ENCODE peak calls at places on chromosome 11, in six cellular contexts. X, S, I, F, L and M are unnamed samples. For H3K9me3, the result is how much of the 10 kb centered on the place peaks cover.

GRCh38 chr11:94128171-94128745 is 383 bp upstream of the PANX1 start:
- DNase-seq in X (no peak), S (peak), I (peak), F (no peak), L (no peak), M (no peak)

GRCh38 chr11:1197431-1197885 is 25.4 kb upstream of the MUC5B start:
- DNase-seq in X (peak), S (peak), I (no peak), F (no peak), L (no peak), M (no peak)

GRCh38 chr11:35121326-35121865 is 17.6 kb upstream of the CD44 start:
- DNase-seq in X (no peak), S (no peak), I (no peak), F (no peak), L (peak), M (no peak)

GRCh38 chr11:69312418-69313399 is 18.8 kb downstream of the MYEOV start:
- DNase-seq in X (no peak), S (no peak), I (no peak), F (no peak), L (peak), M (no peak)

GRCh38 chr11:22920939-22921565 is 60.8 kb upstream of the CCDC179 start:
- DNase-seq in X (no peak), S (peak), I (peak), F (peak), L (peak), M (no peak)

GRCh38 chr11:73361953-73362776 is 14.0 kb upstream of the RELT start:
- DNase-seq in X (no peak), S (no peak), I (no peak), F (peak), L (no peak), M (no peak)

GRCh38 chr11:108498816-108499408 is 728 bp upstream of the POGLUT3 start:
- DNase-seq in X (peak), S (peak), I (no peak), F (no peak), L (no peak), M (no peak)

GRCh38 chr11:113059548-113059947 is 98.3 kb downstream of the NCAM1 start:
- DNase-seq in X (no peak), S (no peak), I (no peak), F (no peak), L (no peak), M (no peak)

GRCh38 chr11:55726715-55727324 is 46.4 kb upstream of the OR5D13 start:
- DNase-seq in X (no peak), S (no peak), I (no peak), F (no peak), L (no peak), M (no peak)

GRCh38 chr11:3368199-3368598 is 10.7 kb downstream of the ZNF195 start:
- DNase-seq in X (no peak), S (no peak), I (no peak), F (no peak), L (no peak), M (no peak)

GRCh38 chr11:117960406-117960805 is 25.8 kb upstream of the IL10RA start:
- DNase-seq in X (no peak), S (no peak), I (no peak), F (no peak), L (no peak), M (no peak)

GRCh38 chr11:72226701-72227100 is 2.1 kb downstream of the INPPL1 start:
- DNase-seq in X (no peak), S (no peak), I (no peak), F (no peak), L (no peak), M (no peak)

GRCh38 chr11:94815705-94816344 is 47.7 kb downstream of the AMOTL1 start:
- DNase-seq in X (no peak), S (no peak), I (no peak), F (peak), L (no peak), M (no peak)

GRCh38 chr11:86068138-86068861 is 584 bp downstream of the PICALM start:
- DNase-seq in X (peak), S (peak), I (peak), F (peak), L (peak), M (peak)

GRCh38 chr11:34619062-34619516 is 1.8 kb upstream of the EHF start:
- DNase-seq in X (peak), S (no peak), I (no peak), F (no peak), L (no peak), M (no peak)

GRCh38 chr11:124085583-124085982 is 29.7 kb upstream of the VWA5A start:
- DNase-seq in X (no peak), S (no peak), I (no peak), F (no peak), L (no peak), M (no peak)

GRCh38 chr11:130772266-130773227 is 143.7 kb downstream of the SNX19 start:
- DNase-seq in X (no peak), S (peak), I (no peak), F (no peak), L (peak), M (no peak)

GRCh38 chr11:44637477-44637876 is 72.0 kb downstream of the CD82 start:
- DNase-seq in X (no peak), S (no peak), I (no peak), F (no peak), L (peak), M (no peak)

GRCh38 chr11:94750319-94751215 is 17.6 kb upstream of the AMOTL1 start:
- DNase-seq in X (no peak), S (no peak), I (no peak), F (no peak), L (no peak), M (no peak)

GRCh38 chr11:10303558-10304363 is 1.1 kb upstream of the ADM start:
- DNase-seq in X (no peak), S (peak), I (peak), F (peak), L (peak), M (no peak)

GRCh38 chr11:35617687-35618496 is at the start of gene FJX1:
- DNase-seq in X (no peak), S (peak), I (peak), F (peak), L (peak), M (no peak)

GRCh38 chr11:10725114-10725906 is 25.7 kb upstream of the CTR9 start:
- DNase-seq in X (no peak), S (no peak), I (no peak), F (no peak), L (peak), M (no peak)

GRCh38 chr11:45847908-45848316 is 637 bp downstream of the CRY2 start:
- DNase-seq in X (peak), S (peak), I (peak), F (peak), L (peak), M (peak)

GRCh38 chr11:34223021-34223813 is 117.8 kb downstream of the NAT10 start:
- DNase-seq in X (no peak), S (peak), I (peak), F (peak), L (peak), M (no peak)

GRCh38 chr11:68843052-68843561 is 1.4 kb upstream of the CPT1A start:
- DNase-seq in X (no peak), S (peak), I (no peak), F (peak), L (peak), M (peak)

GRCh38 chr11:112785717-112786116 is 175.5 kb upstream of the NCAM1 start:
- DNase-seq in X (no peak), S (no peak), I (no peak), F (no peak), L (peak), M (no peak)

GRCh38 chr11:12735262-12735661 is 61.0 kb downstream of the TEAD1 start:
- DNase-seq in X (no peak), S (no peak), I (no peak), F (no peak), L (no peak), M (no peak)

GRCh38 chr11:46604796-46605195 is 11.0 kb upstream of the AMBRA1 start:
- DNase-seq in X (no peak), S (no peak), I (no peak), F (no peak), L (no peak), M (no peak)

GRCh38 chr11:75635009-75635909 is 33.6 kb downstream of the MAP6 start:
- DNase-seq in X (no peak), S (no peak), I (no peak), F (peak), L (peak), M (no peak)

GRCh38 chr11:110131386-110132123 is 38.4 kb downstream of the ZC3H12C start:
- DNase-seq in X (no peak), S (no peak), I (no peak), F (peak), L (no peak), M (no peak)

GRCh38 chr11:66545701-66546367 is at the start of gene ZDHHC24:
- DNase-seq in X (peak), S (peak), I (peak), F (peak), L (peak), M (peak)

GRCh38 chr11:91979775-91980174 is 244.8 kb upstream of the FAT3 start:
- DNase-seq in X (no peak), S (no peak), I (no peak), F (no peak), L (no peak), M (no peak)
- H3K9me3 ChIP-seq in X (under half), S (under half), I (under half), F (under half), L (under half), M (under half)

GRCh38 chr11:133619973-133620372 is 87.7 kb upstream of the OPCML start:
- DNase-seq in X (no peak), S (no peak), I (no peak), F (peak), L (no peak), M (no peak)
- TF ChIP-seq CTCF in X (no peak), S (no peak), I (peak), F (peak), L (no peak), M (no peak)

DNA sequence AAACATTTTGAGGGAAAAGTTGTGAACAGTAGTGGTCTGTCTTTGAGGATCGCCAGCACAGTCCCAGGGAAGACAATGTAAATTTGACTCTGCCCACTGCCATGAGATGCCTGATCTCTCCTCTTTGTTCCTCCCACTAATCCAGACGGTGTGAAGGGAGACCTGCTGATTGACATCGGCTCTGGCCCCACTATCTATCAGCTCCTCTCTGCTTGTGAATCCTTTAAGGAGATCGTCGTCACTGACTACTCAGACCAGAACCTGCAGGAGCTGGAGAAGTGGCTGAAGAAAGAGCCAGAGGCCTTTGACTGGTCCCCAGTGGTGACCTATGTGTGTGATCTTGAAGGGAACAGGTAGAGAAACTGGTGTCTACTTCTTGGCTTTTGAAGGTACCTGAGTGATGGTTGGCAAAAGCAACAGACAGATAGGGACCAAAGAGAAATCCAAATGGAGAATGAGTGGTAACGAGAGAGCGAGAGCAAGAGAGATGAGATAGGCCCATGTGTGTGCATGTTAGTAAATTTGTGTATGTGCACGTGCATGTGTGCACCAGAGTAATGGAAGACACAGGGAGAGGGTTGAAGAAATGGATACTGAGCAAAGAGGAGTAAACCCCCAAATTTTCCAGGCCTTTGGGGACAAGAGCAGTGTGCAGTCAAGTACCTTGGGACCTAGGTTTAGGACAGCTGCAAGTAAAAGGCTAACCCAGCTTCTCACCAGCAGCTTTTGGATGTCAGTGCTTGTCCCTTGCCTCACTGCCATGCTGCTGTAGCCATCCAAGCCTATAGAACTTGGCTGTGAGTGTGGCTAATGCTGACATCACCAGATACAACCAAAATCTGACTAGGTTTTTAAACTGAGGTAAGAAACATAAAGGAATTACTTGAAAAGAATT is 1.9 kb downstream of the NNMT start:
- DNase-seq in X (no peak), S (no peak), I (no peak), F (no peak), L (peak), M (no peak)
- H3K27ac ChIP-seq in X (peak), S (peak), I (no peak), F (no peak), L (no peak), M (no peak)

GRCh38 chr11:83060965-83061364 is 10.7 kb downstream of the RAB30 start:
- DNase-seq in X (no peak), S (no peak), I (no peak), F (no peak), L (no peak), M (no peak)
- H3K9me3 ChIP-seq in X (under half), S (under half), I (under half), F (under half), L (under half), M (under half)

DNA sequence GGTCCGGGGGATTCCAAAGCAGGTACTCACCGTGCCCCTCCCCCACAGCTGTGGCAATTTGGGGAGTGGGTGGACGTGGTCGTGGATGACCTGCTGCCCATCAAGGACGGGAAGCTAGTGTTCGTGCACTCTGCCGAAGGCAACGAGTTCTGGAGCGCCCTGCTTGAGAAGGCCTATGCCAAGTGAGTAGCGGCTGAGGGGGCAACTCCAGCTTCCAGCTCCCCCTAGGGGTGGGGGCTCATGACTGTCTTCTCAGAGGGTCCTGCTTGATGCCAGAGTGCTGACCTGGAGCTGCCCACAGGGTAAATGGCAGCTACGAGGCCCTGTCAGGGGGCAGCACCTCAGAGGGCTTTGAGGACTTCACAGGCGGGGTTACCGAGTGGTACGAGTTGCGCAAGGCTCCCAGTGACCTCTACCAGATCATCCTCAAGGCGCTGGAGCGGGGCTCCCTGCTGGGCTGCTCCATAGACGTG is 4.2 kb downstream of the CAPN1 start:
- DNase-seq in X (peak), S (no peak), I (no peak), F (no peak), L (no peak), M (no peak)
- TF ChIP-seq CTCF in X (no peak), S (no peak), I (no peak), F (no peak), L (no peak), M (no peak)

DNA sequence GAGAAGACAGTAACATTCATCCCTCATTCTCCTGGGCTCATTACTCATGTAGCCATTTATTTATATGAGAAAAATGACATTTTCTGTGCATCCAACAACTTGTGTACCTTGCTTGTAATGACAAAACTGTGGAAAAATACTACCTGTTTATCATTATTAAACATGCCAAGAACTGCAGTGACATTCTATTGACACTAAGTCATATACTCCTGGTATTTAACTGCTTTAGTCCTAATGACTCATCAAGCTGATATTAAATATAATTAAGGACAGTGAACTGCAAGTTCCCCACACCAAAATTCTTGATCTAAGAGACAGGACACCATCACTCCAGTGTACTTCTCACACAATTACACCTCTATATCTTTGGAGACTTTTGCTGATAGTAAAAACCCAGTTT is 1328.7 kb upstream of the RAG2 start:
- DNase-seq in X (no peak), S (no peak), I (no peak), F (no peak), L (no peak), M (no peak)
- H3K27ac ChIP-seq in X (no peak), S (no peak), I (no peak), F (no peak), L (no peak), M (no peak)

GRCh38 chr11:71064183-71064582 is 188.2 kb downstream of the SHANK2 start:
- DNase-seq in X (no peak), S (no peak), I (no peak), F (no peak), L (no peak), M (no peak)

GRCh38 chr11:71065794-71066193 is 186.6 kb downstream of the SHANK2 start:
- DNase-seq in X (no peak), S (no peak), I (no peak), F (no peak), L (no peak), M (no peak)

GRCh38 chr11:71062199-71062598 is 190.2 kb downstream of the SHANK2 start:
- DNase-seq in X (no peak), S (no peak), I (no peak), F (no peak), L (no peak), M (no peak)

GRCh38 chr11:71064702-71065515 is 187.5 kb downstream of the SHANK2 start:
- DNase-seq in X (no peak), S (no peak), I (no peak), F (no peak), L (no peak), M (no peak)

DNA sequence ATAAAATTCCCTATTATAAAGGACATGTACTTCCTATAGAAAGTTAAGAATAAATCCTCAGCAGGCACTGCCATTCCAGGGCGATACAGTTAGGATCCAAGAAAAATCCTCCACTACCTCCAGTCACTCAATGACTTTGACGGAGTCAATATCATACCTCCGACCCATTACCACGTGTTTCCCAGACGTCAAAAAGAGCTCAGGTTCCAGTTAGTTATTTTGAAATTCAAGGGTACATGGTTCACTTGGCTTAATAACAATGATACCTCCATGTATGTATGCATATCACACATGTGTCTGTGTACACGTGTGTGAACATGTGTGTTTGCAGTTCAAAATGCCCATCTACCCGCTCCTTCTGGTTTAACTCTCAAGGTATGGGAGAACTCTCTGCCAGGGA is 189.2 kb downstream of the SHANK2 start:
- DNase-seq in X (no peak), S (no peak), I (no peak), F (no peak), L (no peak), M (no peak)
- H3K9me3 ChIP-seq in X (under half), S (under half), I (under half), F (under half), L (under half), M (under half)

GRCh38 chr11:78838417-78838816 is 263.8 kb upstream of the NARS2 start:
- DNase-seq in X (no peak), S (no peak), I (peak), F (no peak), L (no peak), M (no peak)
- TF ChIP-seq CTCF in X (no peak), S (no peak), I (peak), F (no peak), L (no peak), M (no peak)

DNA sequence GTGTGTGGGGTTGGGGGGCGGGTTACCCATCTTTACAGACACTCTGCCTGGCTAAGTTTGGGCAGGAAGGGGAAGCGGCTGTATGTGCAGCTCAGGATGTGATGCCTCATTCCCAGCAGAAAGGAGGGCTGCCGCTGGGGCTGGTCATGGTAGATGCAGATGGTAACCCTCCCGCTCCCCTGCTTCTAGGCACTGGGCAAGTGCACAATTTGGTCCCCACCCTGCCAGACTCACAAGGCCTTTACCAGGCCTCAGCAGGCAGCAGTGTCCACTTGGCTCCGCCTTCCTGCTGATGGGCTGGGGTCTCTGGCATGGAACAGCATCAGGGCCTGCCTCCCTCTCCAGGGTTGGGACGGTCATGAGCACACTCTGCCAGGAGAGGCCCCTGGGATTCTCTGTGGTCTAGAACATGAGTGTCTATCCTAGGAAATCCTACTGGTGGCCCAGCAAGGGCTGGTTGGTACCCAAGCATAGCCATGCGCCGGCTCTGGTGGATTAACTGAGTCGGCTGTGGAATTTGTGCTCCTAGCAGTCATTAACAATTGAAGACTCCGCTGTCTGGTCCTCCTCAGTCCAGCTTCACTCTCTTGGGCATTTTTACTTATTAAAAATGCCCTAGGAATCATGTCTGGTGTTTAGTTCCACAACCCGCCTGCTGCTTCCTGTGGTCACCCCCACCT is 4.2 kb downstream of the LMO1 start:
- DNase-seq in X (peak), S (no peak), I (no peak), F (no peak), L (no peak), M (no peak)
- H3K27ac ChIP-seq in X (no peak), S (no peak), I (no peak), F (no peak), L (no peak), M (no peak)